ENCODE peak calls at places on chromosomes 7 and 10, in nine cellular contexts. One of them, this sample, is unnamed.

GRCh38 chr7:155983176-155983815 is 171.0 kb upstream of the SHH start:
- DNase-seq in neural progenitor cell: no peak
- DNase-seq in upper lobe of left lung: peak; percentile 6
- DNase-seq in choroid plexus epithelial cell: no peak
- DNase-seq in cardiac fibroblast: no peak
- DNase-seq in A549: no peak
- DNase-seq in thyroid gland: no peak
- DNase-seq in NB4: no peak
- DNase-seq in lower lobe of right lung: no peak
- DNase-seq in this sample: no peak

GRCh38 chr7:2106920-2107319 is 125.8 kb downstream of the MAD1L1 start:
- DNase-seq in neural progenitor cell: peak; percentile 44
- DNase-seq in upper lobe of left lung: no peak
- DNase-seq in choroid plexus epithelial cell: peak; percentile 63
- DNase-seq in cardiac fibroblast: peak; percentile 28
- DNase-seq in A549: no peak
- DNase-seq in thyroid gland: peak; percentile 24
- DNase-seq in NB4: no peak
- DNase-seq in lower lobe of right lung: no peak
- DNase-seq in this sample: no peak

GRCh38 chr7:20199015-20199737 is 18.0 kb downstream of the MACC1 start:
- DNase-seq in neural progenitor cell: no peak
- DNase-seq in upper lobe of left lung: peak; percentile 76
- DNase-seq in choroid plexus epithelial cell: peak; percentile 84
- DNase-seq in cardiac fibroblast: peak; percentile 79
- DNase-seq in A549: peak; percentile 49
- DNase-seq in thyroid gland: peak; percentile 42
- DNase-seq in NB4: peak; percentile 87
- DNase-seq in lower lobe of right lung: peak; percentile 77
- DNase-seq in this sample: peak; percentile 15

GRCh38 chr7:1703475-1704325 is 33.6 kb downstream of the ELFN1 start:
- DNase-seq in neural progenitor cell: peak; percentile 67
- DNase-seq in upper lobe of left lung: peak; percentile 6
- DNase-seq in choroid plexus epithelial cell: no peak
- DNase-seq in cardiac fibroblast: no peak
- DNase-seq in A549: no peak
- DNase-seq in thyroid gland: no peak
- DNase-seq in NB4: no peak
- DNase-seq in lower lobe of right lung: peak; percentile 17
- DNase-seq in this sample: no peak

GRCh38 chr7:70334883-70335282 is 736.6 kb downstream of the AUTS2 start:
- DNase-seq in neural progenitor cell: no peak
- DNase-seq in upper lobe of left lung: no peak
- DNase-seq in choroid plexus epithelial cell: no peak
- DNase-seq in cardiac fibroblast: no peak
- DNase-seq in A549: no peak
- DNase-seq in thyroid gland: no peak
- DNase-seq in NB4: no peak
- DNase-seq in lower lobe of right lung: no peak
- DNase-seq in this sample: no peak

GRCh38 chr10:34407227-34407626 is 407.9 kb downstream of the PARD3 start:
- DNase-seq in neural progenitor cell: no peak
- DNase-seq in upper lobe of left lung: no peak
- DNase-seq in choroid plexus epithelial cell: peak; percentile 89
- DNase-seq in cardiac fibroblast: peak; percentile 81
- DNase-seq in A549: peak; percentile 67
- DNase-seq in thyroid gland: no peak
- DNase-seq in NB4: peak; percentile 80
- DNase-seq in lower lobe of right lung: no peak
- DNase-seq in this sample: peak; percentile 67

GRCh38 chr10:118286051-118286838 is 55.9 kb downstream of the FAM204A start:
- DNase-seq in neural progenitor cell: peak; percentile 24
- DNase-seq in upper lobe of left lung: no peak
- DNase-seq in choroid plexus epithelial cell: no peak
- DNase-seq in cardiac fibroblast: no peak
- DNase-seq in A549: no peak
- DNase-seq in thyroid gland: no peak
- DNase-seq in NB4: no peak
- DNase-seq in lower lobe of right lung: no peak
- DNase-seq in this sample: no peak

GRCh38 chr7:117871778-117872538 is 1.3 kb downstream of the CTTNBP2 start:
- DNase-seq in neural progenitor cell: peak; percentile 74
- DNase-seq in upper lobe of left lung: no peak
- DNase-seq in choroid plexus epithelial cell: peak; percentile 5
- DNase-seq in cardiac fibroblast: no peak
- DNase-seq in A549: no peak
- DNase-seq in thyroid gland: peak; percentile 59
- DNase-seq in NB4: no peak
- DNase-seq in lower lobe of right lung: no peak
- DNase-seq in this sample: no peak

GRCh38 chr10:49560526-49560925 is 21.6 kb upstream of the ERCC6 start:
- DNase-seq in neural progenitor cell: no peak
- DNase-seq in upper lobe of left lung: no peak
- DNase-seq in choroid plexus epithelial cell: no peak
- DNase-seq in cardiac fibroblast: no peak
- DNase-seq in A549: no peak
- DNase-seq in thyroid gland: no peak
- DNase-seq in NB4: no peak
- DNase-seq in lower lobe of right lung: no peak
- DNase-seq in this sample: no peak

GRCh38 chr10:29730461-29730860 is 95.7 kb upstream of the SVIL start:
- DNase-seq in neural progenitor cell: no peak
- DNase-seq in upper lobe of left lung: no peak
- DNase-seq in choroid plexus epithelial cell: no peak
- DNase-seq in cardiac fibroblast: no peak
- DNase-seq in A549: no peak
- DNase-seq in thyroid gland: no peak
- DNase-seq in NB4: no peak
- DNase-seq in lower lobe of right lung: no peak
- DNase-seq in this sample: peak; percentile 82

GRCh38 chr7:99139031-99139430 is 4.9 kb downstream of the SMURF1 start:
- DNase-seq in neural progenitor cell: no peak
- DNase-seq in upper lobe of left lung: no peak
- DNase-seq in choroid plexus epithelial cell: peak; percentile 38
- DNase-seq in cardiac fibroblast: peak; percentile 49
- DNase-seq in A549: no peak
- DNase-seq in thyroid gland: no peak
- DNase-seq in NB4: no peak
- DNase-seq in lower lobe of right lung: no peak
- DNase-seq in this sample: peak; percentile 64

GRCh38 chr10:73218466-73219191 is 28.4 kb downstream of the DNAJC9 start:
- DNase-seq in neural progenitor cell: peak; percentile 14
- DNase-seq in upper lobe of left lung: no peak
- DNase-seq in choroid plexus epithelial cell: peak; percentile 68
- DNase-seq in cardiac fibroblast: peak; percentile 43
- DNase-seq in A549: peak; percentile 50
- DNase-seq in thyroid gland: no peak
- DNase-seq in NB4: peak; percentile 53
- DNase-seq in lower lobe of right lung: no peak
- DNase-seq in this sample: peak; percentile 45

GRCh38 chr7:116772423-116772852 is 89.9 kb upstream of the CAPZA2 start:
- DNase-seq in neural progenitor cell: no peak
- DNase-seq in upper lobe of left lung: no peak
- DNase-seq in choroid plexus epithelial cell: peak; percentile 63
- DNase-seq in cardiac fibroblast: peak; percentile 54
- DNase-seq in A549: peak; percentile 85
- DNase-seq in thyroid gland: no peak
- DNase-seq in NB4: no peak
- DNase-seq in lower lobe of right lung: no peak
- DNase-seq in this sample: peak; percentile 62

GRCh38 chr7:621572-622285 is 102.1 kb upstream of the PDGFA start:
- DNase-seq in neural progenitor cell: no peak
- DNase-seq in upper lobe of left lung: no peak
- DNase-seq in choroid plexus epithelial cell: no peak
- DNase-seq in cardiac fibroblast: no peak
- DNase-seq in A549: no peak
- DNase-seq in thyroid gland: no peak
- DNase-seq in NB4: no peak
- DNase-seq in lower lobe of right lung: no peak
- DNase-seq in this sample: no peak

GRCh38 chr7:18041202-18041601 is 13.6 kb upstream of the PRPS1L1 start:
- DNase-seq in neural progenitor cell: no peak
- DNase-seq in upper lobe of left lung: no peak
- DNase-seq in choroid plexus epithelial cell: no peak
- DNase-seq in cardiac fibroblast: no peak
- DNase-seq in A549: no peak
- DNase-seq in thyroid gland: no peak
- DNase-seq in NB4: no peak
- DNase-seq in lower lobe of right lung: no peak
- DNase-seq in this sample: peak; percentile 43

GRCh38 chr7:48046458-48046857 is 11.1 kb downstream of the C7orf57 start:
- DNase-seq in neural progenitor cell: no peak
- DNase-seq in upper lobe of left lung: no peak
- DNase-seq in choroid plexus epithelial cell: no peak
- DNase-seq in cardiac fibroblast: no peak
- DNase-seq in A549: no peak
- DNase-seq in thyroid gland: no peak
- DNase-seq in NB4: no peak
- DNase-seq in lower lobe of right lung: no peak
- DNase-seq in this sample: no peak

DNA sequence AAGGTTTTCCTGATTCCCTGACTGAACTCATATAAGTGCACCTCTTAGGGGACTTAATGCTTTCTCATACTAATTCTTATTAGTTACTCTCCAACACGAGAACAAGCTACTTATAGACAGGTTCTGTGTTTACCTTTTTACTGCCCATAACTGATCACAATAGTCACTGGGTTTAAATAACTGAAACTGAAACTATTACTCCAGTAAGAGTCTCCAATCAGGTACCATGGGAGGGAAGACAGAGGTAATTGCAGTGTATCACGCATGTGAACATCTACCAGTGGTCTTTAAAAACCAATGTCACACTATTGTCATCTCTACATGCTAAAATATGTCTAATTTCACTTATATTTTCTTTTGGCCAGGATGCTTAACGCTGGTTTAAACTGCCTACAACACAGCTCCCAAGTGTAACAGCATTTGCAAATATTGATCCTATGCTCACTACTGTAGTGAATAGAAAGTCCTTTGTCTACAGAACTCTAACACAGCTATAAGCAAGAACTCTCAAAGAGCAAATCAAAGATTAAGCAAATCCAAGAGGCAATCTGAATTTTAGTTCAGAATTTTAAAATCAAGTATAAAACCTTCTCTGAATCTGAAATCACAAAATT is 3.6 kb downstream of the GDI2 start:
- DNase-seq in neural progenitor cell: no peak
- DNase-seq in upper lobe of left lung: no peak
- DNase-seq in choroid plexus epithelial cell: peak; percentile 26
- DNase-seq in cardiac fibroblast: no peak
- DNase-seq in A549: no peak
- DNase-seq in thyroid gland: no peak
- DNase-seq in NB4: no peak
- DNase-seq in lower lobe of right lung: no peak
- DNase-seq in this sample: peak; percentile 25
- H3K4me3 ChIP-seq in neural progenitor cell: peak overlapping the region; percentile 98
- H3K4me3 ChIP-seq in upper lobe of left lung: no peak overlapping the region
- H3K4me3 ChIP-seq in choroid plexus epithelial cell: peak overlapping the region; percentile 22
- H3K4me3 ChIP-seq in cardiac fibroblast: no peak overlapping the region
- H3K4me3 ChIP-seq in A549: no peak overlapping the region
- H3K4me3 ChIP-seq in thyroid gland: no peak overlapping the region
- H3K4me3 ChIP-seq in NB4: peak overlapping the region; percentile 96
- H3K4me3 ChIP-seq in lower lobe of right lung: no peak overlapping the region
- H3K4me3 ChIP-seq in this sample: peak overlapping the region; percentile 74

DNA sequence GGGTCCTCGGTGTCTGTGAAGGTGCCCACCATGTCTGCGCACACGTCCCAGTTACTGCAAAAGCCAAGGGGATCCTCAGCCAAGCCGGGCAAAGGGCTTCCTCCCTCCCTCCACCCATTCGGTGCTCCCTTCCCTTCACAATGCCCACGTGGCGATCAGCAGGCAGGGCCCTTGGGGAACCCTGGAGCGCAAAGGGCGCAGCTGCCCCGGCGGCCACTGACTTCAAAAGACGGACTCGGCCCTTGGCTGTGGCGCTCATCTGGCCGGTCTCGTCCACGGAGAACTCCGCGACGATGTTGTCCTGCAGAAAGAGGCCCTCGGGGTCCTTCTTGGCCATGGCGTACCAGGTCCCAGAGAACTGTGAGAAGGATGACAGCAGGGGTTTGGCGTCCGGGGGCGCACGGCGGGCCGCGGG is 582 bp downstream of the RBP4 start:
- DNase-seq in neural progenitor cell: no peak
- DNase-seq in upper lobe of left lung: no peak
- DNase-seq in choroid plexus epithelial cell: no peak
- DNase-seq in cardiac fibroblast: no peak
- DNase-seq in A549: no peak
- DNase-seq in thyroid gland: no peak
- DNase-seq in NB4: no peak
- DNase-seq in lower lobe of right lung: no peak
- DNase-seq in this sample: no peak
- TF ChIP-seq CTCF in neural progenitor cell: no peak
- TF ChIP-seq CTCF in upper lobe of left lung: no peak
- TF ChIP-seq CTCF in choroid plexus epithelial cell: no peak
- TF ChIP-seq CTCF in cardiac fibroblast: no peak
- TF ChIP-seq CTCF in A549: no peak
- TF ChIP-seq CTCF in thyroid gland: no peak
- TF ChIP-seq CTCF in NB4: no peak
- TF ChIP-seq CTCF in lower lobe of right lung: no peak
- TF ChIP-seq CTCF in this sample: no peak

DNA sequence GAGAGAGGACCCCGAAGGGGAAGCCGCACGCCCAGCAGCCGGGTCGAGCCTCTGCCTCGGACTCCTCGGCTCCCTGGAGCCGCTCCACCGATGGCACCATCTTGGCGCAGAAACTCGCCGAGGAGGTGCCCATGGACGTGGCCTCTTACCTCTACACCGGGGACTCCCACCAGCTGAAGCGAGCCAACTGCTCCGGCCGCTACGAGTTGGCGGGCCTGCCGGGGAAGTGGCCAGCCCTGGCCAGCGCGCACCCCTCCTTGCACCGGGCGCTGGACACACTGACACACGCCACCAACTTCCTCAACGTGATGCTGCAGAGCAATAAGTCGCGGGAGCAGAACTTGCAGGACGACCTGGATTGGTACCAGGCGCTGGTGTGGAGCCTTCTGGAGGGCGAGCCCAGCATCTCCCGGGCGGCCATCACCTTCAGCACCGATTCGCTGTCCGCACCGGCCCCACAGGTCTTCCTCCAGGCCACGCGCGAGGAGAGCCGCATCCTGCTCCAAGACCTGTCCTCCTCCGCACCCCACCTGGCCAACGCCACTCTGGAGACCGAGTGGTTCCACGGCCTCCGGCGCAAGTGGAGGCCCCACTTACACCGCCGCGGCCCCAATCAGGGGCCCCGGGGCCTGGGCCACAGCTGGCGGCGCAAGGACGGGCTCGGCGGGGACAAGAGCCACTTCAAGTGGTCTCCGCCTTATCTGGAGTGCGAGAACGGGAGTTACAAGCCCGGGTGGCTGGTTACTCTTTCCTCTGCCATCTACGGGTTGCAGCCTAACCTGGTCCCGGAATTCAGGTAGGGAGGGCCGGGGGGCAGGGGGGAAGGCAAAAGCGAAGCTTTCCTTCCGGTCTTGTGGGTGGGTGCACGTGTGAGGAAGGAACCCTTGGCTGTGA is 973 bp downstream of the GPR158 start:
- DNase-seq in neural progenitor cell: peak; percentile 75
- DNase-seq in upper lobe of left lung: peak; percentile 25
- DNase-seq in choroid plexus epithelial cell: peak; percentile 23
- DNase-seq in cardiac fibroblast: peak; percentile 55
- DNase-seq in A549: no peak
- DNase-seq in thyroid gland: peak; percentile 57
- DNase-seq in NB4: no peak
- DNase-seq in lower lobe of right lung: no peak
- DNase-seq in this sample: no peak
- H3K4me3 ChIP-seq in neural progenitor cell: peak overlapping the region; percentile 59
- H3K4me3 ChIP-seq in upper lobe of left lung: no peak overlapping the region
- H3K4me3 ChIP-seq in choroid plexus epithelial cell: no peak overlapping the region
- H3K4me3 ChIP-seq in cardiac fibroblast: peak overlapping the region; percentile 75
- H3K4me3 ChIP-seq in A549: peak overlapping the region; percentile 53
- H3K4me3 ChIP-seq in thyroid gland: no peak overlapping the region
- H3K4me3 ChIP-seq in NB4: no peak overlapping the region
- H3K4me3 ChIP-seq in lower lobe of right lung: peak overlapping the region; percentile 53
- H3K4me3 ChIP-seq in this sample: no peak overlapping the region

GRCh38 chr10:101769541-101770180 is 6.3 kb downstream of the FGF8 start:
- DNase-seq in neural progenitor cell: no peak
- DNase-seq in upper lobe of left lung: no peak
- DNase-seq in choroid plexus epithelial cell: no peak
- DNase-seq in cardiac fibroblast: no peak
- DNase-seq in A549: no peak
- DNase-seq in thyroid gland: no peak
- DNase-seq in NB4: no peak
- DNase-seq in lower lobe of right lung: no peak
- DNase-seq in this sample: no peak
- TF ChIP-seq CTCF in neural progenitor cell: peak; percentile 19
- TF ChIP-seq CTCF in upper lobe of left lung: no peak
- TF ChIP-seq CTCF in choroid plexus epithelial cell: no peak
- TF ChIP-seq CTCF in cardiac fibroblast: no peak
- TF ChIP-seq CTCF in A549: no peak
- TF ChIP-seq CTCF in thyroid gland: no peak
- TF ChIP-seq CTCF in NB4: no peak
- TF ChIP-seq CTCF in lower lobe of right lung: no peak
- TF ChIP-seq CTCF in this sample: no peak